ENCODE peak calls at places on chromosomes 5 and 9, in eight cellular contexts. G, I, S, D, E, P, T and L are unnamed samples.
A peak's percentile ranks its signal among the peaks of the same experiment; 100 is the strongest.

GRCh38 chr5:137758719-137759312 is 4.7 kb upstream of the HNRNPA0 start:
- DNase-seq in T (no peak), I (no peak), E (no peak), G (no peak), S (no peak), P (no peak), D (no peak), L (no peak)

GRCh38 chr5:143916441-143916840 is 104.5 kb downstream of the HMHB1 start:
- DNase-seq in G (no peak), T (no peak), P (no peak), S (no peak), E (no peak), I (no peak), D (no peak), L (no peak)

GRCh38 chr5:163503106-163504090 is 2.0 kb upstream of the MAT2B start:
- DNase-seq in T (no peak), S (no peak), D (peak; percentile 44), E (peak; percentile 80), G (peak; percentile 81), P (peak; percentile 70), I (peak; percentile 83), L (peak; percentile 51)

GRCh38 chr5:116815081-116815480 is 240.5 kb upstream of the SEMA6A start:
- DNase-seq in S (no peak), P (no peak), I (no peak), E (no peak), G (no peak), T (no peak), D (no peak), L (no peak)

GRCh38 chr5:150065886-150066285 is 20.5 kb downstream of the CSF1R start:
- DNase-seq in I (peak; percentile 45), P (no peak), E (peak; percentile 73), D (no peak), G (no peak), T (peak; percentile 52), S (no peak), L (no peak)

GRCh38 chr9:129095170-129095667 is 14.3 kb downstream of the DOLPP1 start:
- DNase-seq in S (no peak), P (no peak), I (no peak), G (no peak), T (no peak), D (no peak), E (no peak), L (no peak)

GRCh38 chr9:135145312-135145711 is 57.8 kb downstream of the OLFM1 start:
- DNase-seq in E (no peak), S (no peak), G (no peak), I (no peak), D (no peak), T (no peak), P (no peak), L (no peak)

GRCh38 chr5:66498791-66499207 is 97.4 kb upstream of the MAST4 start:
- DNase-seq in P (no peak), T (peak; percentile 79), D (no peak), E (no peak), G (peak; percentile 12), I (no peak), S (no peak), L (no peak)

GRCh38 chr9:2337131-2337530 is 284.5 kb upstream of the VLDLR start:
- DNase-seq in G (no peak), E (no peak), P (no peak), T (no peak), S (no peak), D (no peak), I (no peak), L (no peak)

GRCh38 chr9:96230002-96230401 is 72.0 kb downstream of the HSD17B3 start:
- DNase-seq in E (no peak), I (no peak), S (no peak), P (no peak), G (no peak), T (no peak), D (no peak), L (no peak)
- TF ChIP-seq CTCF in E (peak; percentile 4), I (no peak), S (peak; percentile 26), P (no peak), G (no peak), T (no peak), D (no peak), L (no peak)

DNA sequence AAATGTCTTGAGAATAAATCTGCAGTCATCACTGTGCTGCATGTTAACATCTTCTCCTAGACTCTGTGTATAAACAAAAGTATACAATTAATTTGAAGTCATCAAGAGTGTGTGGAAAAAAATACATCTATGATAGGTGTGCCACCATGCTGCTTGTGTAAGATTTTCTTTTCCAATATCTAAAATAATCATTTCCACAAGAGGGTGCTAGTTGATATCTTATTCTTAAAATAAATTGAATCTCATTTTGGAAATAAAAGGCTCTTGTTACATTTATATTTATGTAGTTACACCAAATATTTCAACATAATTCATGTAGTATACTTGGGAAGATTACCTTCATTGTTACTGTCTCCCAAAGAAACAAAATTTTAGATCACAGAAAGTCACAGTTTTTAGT is 14.1 kb upstream of the MOCS2 start:
- DNase-seq in E (peak; percentile 47), D (no peak), G (no peak), I (no peak), P (no peak), S (no peak), T (no peak), L (no peak)
- TF ChIP-seq CTCF in E (no peak), D (no peak), G (peak; percentile 41), I (no peak), P (no peak), S (peak; percentile 35), T (peak; percentile 73), L (no peak)

DNA sequence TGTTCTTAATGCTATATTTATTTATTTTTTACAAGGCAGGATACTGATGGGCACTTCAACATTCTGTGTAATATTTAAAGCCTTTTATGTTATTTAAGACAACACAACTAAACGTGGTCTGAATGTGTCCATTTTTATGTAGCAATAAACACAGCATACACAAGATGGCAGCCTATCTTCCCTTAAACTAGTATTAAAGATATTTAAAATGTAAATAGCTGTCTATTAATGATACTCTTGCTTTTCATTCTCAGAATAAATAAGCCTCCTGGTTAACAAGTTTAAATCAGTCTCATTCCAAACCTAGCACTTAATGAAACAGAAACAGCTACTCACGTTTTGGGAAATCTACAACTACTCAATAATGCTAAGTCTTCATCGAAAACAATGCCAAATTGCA is 315.7 kb downstream of the MCTP1 start:
- DNase-seq in P (no peak), E (peak; percentile 69), D (no peak), T (no peak), I (no peak), G (peak; percentile 8), S (no peak), L (no peak)
- TF ChIP-seq CTCF in P (no peak), E (peak; percentile 40), D (no peak), T (peak; percentile 29), I (no peak), G (peak; percentile 54), S (peak; percentile 38), L (no peak)

DNA sequence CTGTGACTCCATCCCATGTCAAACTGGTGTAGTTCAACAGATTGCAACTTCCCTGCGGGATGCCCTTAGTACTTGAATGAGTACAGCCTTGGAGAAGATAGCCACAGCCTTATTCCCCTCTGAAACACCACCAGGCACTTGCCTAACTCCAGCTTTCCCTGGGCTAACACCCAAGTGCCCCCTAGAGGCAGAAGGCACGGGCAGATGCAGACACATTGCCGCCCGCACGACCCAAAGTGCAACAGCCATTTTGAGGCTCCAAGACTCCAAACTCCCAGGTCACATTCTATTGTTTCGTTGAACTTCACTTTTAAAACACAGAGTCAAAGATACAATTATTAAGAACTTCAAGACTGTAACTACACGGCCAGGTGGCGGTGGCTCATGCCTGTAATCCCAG is 163.6 kb upstream of the CDH6 start:
- DNase-seq in E (no peak), D (no peak), P (no peak), S (no peak), G (no peak), I (no peak), T (no peak), L (no peak)
- TF ChIP-seq CTCF in E (no peak), D (no peak), P (no peak), S (no peak), G (no peak), I (no peak), T (no peak), L (no peak)

DNA sequence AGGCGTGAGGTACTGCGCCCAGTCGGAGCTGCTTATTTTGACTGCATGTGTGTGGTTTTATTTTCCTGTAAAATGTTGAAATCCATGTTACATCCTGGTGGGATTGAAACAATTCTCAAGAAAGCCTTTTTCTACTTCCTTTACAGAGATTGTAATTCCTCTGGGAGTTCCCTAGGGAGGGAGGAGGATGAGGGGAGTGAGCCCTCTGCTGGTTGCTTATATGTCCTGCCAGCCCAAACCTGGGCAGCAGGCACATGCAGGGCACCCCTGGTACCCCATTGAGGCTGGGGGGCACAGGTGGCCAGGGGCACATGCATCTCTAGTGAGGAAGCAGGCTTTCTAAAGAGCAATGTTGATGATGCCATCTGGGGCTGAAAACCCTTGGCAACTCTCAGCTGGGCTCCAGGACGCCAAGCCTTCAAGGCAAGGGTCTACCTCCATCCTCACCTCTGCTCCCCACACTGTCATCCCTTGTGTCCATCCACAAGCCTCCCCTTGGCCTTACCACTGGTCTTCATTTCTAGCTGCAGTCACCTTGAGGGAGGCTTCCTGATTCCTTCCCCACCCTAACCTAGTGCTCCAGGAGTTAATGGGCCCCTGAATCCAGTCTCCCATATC is 84.7 kb upstream of the TNFSF8 start:
- DNase-seq in D (no peak), S (no peak), E (peak; percentile 54), P (peak; percentile 28), T (no peak), I (peak; percentile 10), G (peak; percentile 71), L (peak; percentile 62)
- TF ChIP-seq CTCF in D (no peak), S (peak; percentile 84), E (peak; percentile 78), P (peak; percentile 52), T (peak; percentile 76), I (peak; percentile 37), G (peak; percentile 57), L (peak; percentile 47)

DNA sequence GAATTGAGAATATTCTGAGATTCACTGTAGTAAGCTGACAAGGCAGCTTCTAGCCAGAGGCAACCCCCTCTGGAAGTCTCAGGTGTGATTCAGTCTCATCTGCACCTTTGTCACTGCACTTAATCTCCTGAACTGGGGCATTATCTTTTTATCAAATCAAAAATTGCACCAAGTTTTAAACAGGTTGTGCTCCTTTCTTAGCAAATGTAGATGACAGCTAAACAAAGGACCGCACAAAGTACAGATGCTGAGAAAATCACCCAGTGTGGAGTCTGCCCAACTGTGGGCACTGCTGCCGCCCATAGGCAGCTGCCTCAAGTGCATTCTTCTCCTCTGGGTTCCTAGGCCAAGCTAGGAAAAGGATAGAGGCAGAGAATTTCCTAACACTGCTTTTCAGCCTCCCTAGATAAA is 51.1 kb downstream of the STARD4 start:
- DNase-seq in S (no peak), P (no peak), G (peak; percentile 62), D (no peak), E (peak; percentile 6), T (no peak), I (no peak), L (peak; percentile 26)
- TF ChIP-seq CTCF in S (peak; percentile 45), P (no peak), G (peak; percentile 60), D (no peak), E (peak; percentile 40), T (peak; percentile 84), I (no peak), L (no peak)

GRCh38 chr9:95264954-95265615 is 52.4 kb downstream of the FANCC start:
- DNase-seq in G (peak; percentile 59), E (peak; percentile 55), I (no peak), T (no peak), D (no peak), P (no peak), S (peak; percentile 45), L (no peak)
- TF ChIP-seq CTCF in G (peak; percentile 56), E (peak; percentile 52), I (no peak), T (peak; percentile 46), D (peak; percentile 13), P (peak; percentile 31), S (peak; percentile 68), L (no peak)